ENCODE peak calls at places on chromosomes 12 and 14, in seven cellular contexts. V, O, Y, S, H, X and G are unnamed samples.

GRCh38 chr12:98373982-98374381 is 141.4 kb upstream of the TMPO start:
- DNase-seq in S (peak; percentile 22), V (no peak), Y (no peak), H (no peak), X (no peak), O (no peak), G (no peak)

GRCh38 chr12:32332446-32332845 is 66.9 kb upstream of the FGD4 start:
- DNase-seq in S (no peak), V (peak; percentile 3), O (no peak), H (no peak), Y (no peak), X (no peak), G (no peak)

GRCh38 chr14:86641310-86641709 is 1111.4 kb downstream of the FLRT2 start:
- DNase-seq in V (no peak), H (no peak), O (no peak), S (no peak), Y (no peak), X (no peak), G (no peak)

GRCh38 chr14:36207500-36207899 is 31.0 kb upstream of the PTCSC3 start:
- DNase-seq in O (no peak), H (no peak), X (no peak), V (no peak), Y (no peak), S (peak; percentile 12), G (no peak)

GRCh38 chr12:23952071-23952470 is 2.6 kb upstream of the SOX5 start:
- DNase-seq in H (no peak), X (no peak), O (no peak), V (no peak), S (no peak), Y (no peak), G (no peak)

GRCh38 chr14:76326918-76327689 is 48.8 kb upstream of the ESRRB start:
- DNase-seq in O (no peak), X (no peak), S (no peak), H (no peak), Y (no peak), V (no peak), G (no peak)

GRCh38 chr12:9706081-9706685 is 26.7 kb downstream of the CLECL1 start:
- DNase-seq in Y (no peak), V (no peak), S (no peak), X (no peak), H (peak; percentile 23), O (no peak), G (no peak)

GRCh38 chr12:105280966-105281693 is 45.2 kb upstream of the APPL2 start:
- DNase-seq in Y (no peak), S (peak; percentile 59), V (no peak), X (no peak), H (no peak), O (no peak), G (no peak)

GRCh38 chr14:28294834-28295440 is 471.6 kb upstream of the FOXG1 start:
- DNase-seq in H (no peak), S (peak; percentile 42), V (no peak), O (peak; percentile 52), Y (no peak), X (no peak), G (no peak)

GRCh38 chr14:22334627-22335026 is 254.4 kb downstream of the DAD1 start:
- DNase-seq in Y (no peak), O (no peak), V (no peak), X (no peak), S (peak; percentile 23), H (no peak), G (no peak)

GRCh38 chr14:52076334-52076733 is 7.5 kb upstream of the NID2 start:
- DNase-seq in H (no peak), V (peak; percentile 54), X (no peak), O (peak; percentile 47), S (no peak), Y (no peak), G (peak; percentile 14)

GRCh38 chr12:120301962-120302815 is at the start of gene SIRT4:
- DNase-seq in O (peak; percentile 90), H (peak; percentile 90), X (peak; percentile 92), S (peak; percentile 95), Y (peak; percentile 92), V (peak; percentile 92), G (peak; percentile 87)

GRCh38 chr14:87231336-87232026 is 761.5 kb downstream of the GALC start:
- DNase-seq in V (no peak), Y (no peak), S (no peak), X (no peak), O (peak; percentile 53), H (no peak), G (no peak)

GRCh38 chr14:62616668-62617067 is 428.6 kb downstream of the KCNH5 start:
- DNase-seq in X (no peak), V (no peak), Y (no peak), S (no peak), H (no peak), O (no peak), G (no peak)

GRCh38 chr12:128617304-128617833 is 206.4 kb downstream of the SLC15A4 start:
- DNase-seq in H (no peak), X (no peak), Y (no peak), V (no peak), S (no peak), O (no peak), G (no peak)

DNA sequence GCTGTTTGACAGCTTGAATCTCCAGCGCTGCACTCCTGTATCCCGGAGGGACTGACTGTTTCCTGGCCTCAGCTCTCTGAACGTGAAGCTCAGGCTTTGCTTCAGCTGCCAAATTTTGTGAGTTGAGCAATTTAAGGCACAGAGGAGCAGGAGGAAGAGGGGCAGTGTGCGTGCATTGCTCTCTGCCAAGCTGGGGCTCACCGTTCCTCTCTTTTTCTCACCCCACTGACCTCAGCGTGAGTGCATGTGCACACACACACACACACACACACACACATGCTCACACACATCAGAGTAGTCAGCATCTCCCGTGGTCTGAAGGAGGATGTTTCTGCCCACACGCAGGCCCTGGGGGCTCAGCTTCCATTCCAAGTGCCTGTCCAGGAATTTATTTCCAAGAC is 27.8 kb upstream of the BDKRB2 start:
- DNase-seq in V (peak; percentile 99), O (peak; percentile 73), X (no peak), Y (peak; percentile 22), H (no peak), S (no peak), G (peak; percentile 64)
- H3K4me3 ChIP-seq in V (no peak overlapping the region), O (no peak overlapping the region), X (no peak overlapping the region), Y (no peak overlapping the region), H (no peak overlapping the region), S (no peak overlapping the region), G (no peak overlapping the region)

GRCh38 chr12:122190842-122191668 is 8.1 kb downstream of the LRRC43 start:
- DNase-seq in V (peak; percentile 40), O (peak; percentile 43), X (peak; percentile 51), S (peak; percentile 79), Y (peak; percentile 16), H (peak; percentile 29), G (peak; percentile 80)

GRCh38 chr12:122197612-122197966 is 5.9 kb upstream of the B3GNT4 start:
- DNase-seq in V (no peak), Y (no peak), O (no peak), X (no peak), H (no peak), S (no peak), G (no peak)

GRCh38 chr12:122195405-122195804 is 8.1 kb upstream of the B3GNT4 start:
- DNase-seq in Y (no peak), O (no peak), S (no peak), V (no peak), H (no peak), X (no peak), G (no peak)

GRCh38 chr12:122192441-122192840 is 9.5 kb downstream of the LRRC43 start:
- DNase-seq in X (no peak), S (no peak), V (no peak), Y (no peak), H (no peak), O (no peak), G (no peak)

GRCh38 chr12:122194804-122195203 is 8.7 kb upstream of the B3GNT4 start:
- DNase-seq in X (no peak), O (no peak), Y (no peak), H (no peak), V (no peak), S (no peak), G (no peak)
- H3K4me3 ChIP-seq in X (no peak overlapping the region), O (no peak overlapping the region), Y (no peak overlapping the region), H (no peak overlapping the region), V (no peak overlapping the region), S (no peak overlapping the region), G (no peak overlapping the region)

DNA sequence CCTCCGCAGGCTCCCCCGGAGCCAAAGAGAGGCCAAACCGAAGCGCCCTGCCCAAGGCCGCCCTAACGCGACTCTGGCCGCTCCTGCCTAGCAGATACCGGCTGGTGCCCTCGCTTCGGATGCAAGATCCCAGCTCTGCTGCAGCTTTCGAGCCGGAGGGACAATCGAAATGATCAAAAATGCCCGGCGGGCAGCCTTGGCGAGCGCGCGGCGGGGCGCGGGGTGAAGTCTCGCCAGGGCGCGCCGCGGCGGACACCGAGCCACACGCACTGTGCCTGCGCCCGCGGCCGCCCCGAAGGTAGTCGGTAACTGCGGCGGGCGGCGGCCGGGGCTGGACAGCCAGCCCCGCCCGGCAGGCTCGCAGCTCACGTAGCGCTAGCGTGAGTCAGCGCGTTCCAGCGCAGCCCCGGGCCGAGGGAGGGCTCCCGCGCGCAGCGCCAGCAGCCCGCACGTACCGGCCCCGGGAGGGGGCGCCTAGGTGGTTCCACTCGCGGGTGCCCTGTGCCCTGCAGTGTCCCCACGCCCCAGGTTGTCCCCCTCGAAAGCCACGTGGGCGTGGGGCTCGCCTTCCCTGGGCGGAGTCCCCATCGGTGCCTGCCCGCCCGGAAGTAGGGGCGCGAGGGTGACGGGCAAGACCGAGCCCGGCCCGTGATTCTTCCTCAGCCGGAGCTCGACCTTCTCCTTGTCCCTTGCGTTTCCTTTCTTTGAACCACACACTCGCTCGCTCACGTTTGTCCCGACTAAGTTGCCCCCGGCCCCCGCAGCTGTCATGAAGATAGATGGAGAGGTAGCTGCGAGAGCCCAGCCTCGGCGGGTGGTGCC is 109.3 kb upstream of the EGLN3 start:
- DNase-seq in O (peak; percentile 71), H (no peak), X (peak; percentile 49), V (peak; percentile 61), S (peak; percentile 82), Y (peak; percentile 19), G (peak; percentile 93)
- H3K4me3 ChIP-seq in O (peak overlapping the region; percentile 48), H (peak overlapping the region; percentile 37), X (peak overlapping the region; percentile 62), V (peak overlapping the region; percentile 66), S (peak overlapping the region; percentile 52), Y (peak overlapping the region; percentile 45), G (peak overlapping the region; percentile 82)

GRCh38 chr14:100544506-100545141 is 42.6 kb downstream of the BEGAIN start:
- DNase-seq in H (no peak), X (no peak), S (no peak), Y (no peak), V (no peak), O (no peak), G (no peak)

GRCh38 chr14:100548295-100548655 is 38.9 kb downstream of the BEGAIN start:
- DNase-seq in X (no peak), H (no peak), O (no peak), S (no peak), Y (no peak), V (no peak), G (no peak)

GRCh38 chr14:100545359-100545758 is 41.9 kb downstream of the BEGAIN start:
- DNase-seq in O (no peak), V (no peak), H (no peak), X (no peak), Y (no peak), S (no peak), G (no peak)

GRCh38 chr14:100547633-100548294 is 39.5 kb downstream of the BEGAIN start:
- DNase-seq in O (no peak), V (peak; percentile 68), H (peak; percentile 64), X (peak; percentile 35), Y (no peak), S (no peak), G (peak; percentile 44)

DNA sequence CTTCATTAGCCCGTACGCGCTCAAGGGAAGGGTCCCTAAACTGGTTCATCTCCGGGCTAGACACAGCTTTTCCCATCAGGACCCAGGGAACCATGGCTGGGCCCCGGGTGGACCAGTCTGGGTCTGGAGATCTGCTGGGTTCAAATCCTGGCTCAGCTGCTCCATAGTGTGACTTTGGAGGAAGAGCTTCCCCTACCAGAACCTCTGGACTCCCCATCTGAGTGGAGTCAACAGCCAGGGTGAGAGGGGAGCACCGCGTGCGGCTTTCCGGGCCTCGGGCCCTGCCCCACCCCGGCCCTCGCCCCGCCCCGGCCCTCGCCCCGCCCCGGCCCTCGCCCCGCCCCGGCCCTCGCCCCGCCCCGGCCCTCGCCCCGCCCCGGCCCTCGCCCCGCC is 41.2 kb downstream of the BEGAIN start:
- DNase-seq in X (no peak), H (no peak), V (no peak), S (no peak), O (no peak), Y (no peak), G (no peak)
- H3K4me3 ChIP-seq in X (no peak overlapping the region), H (no peak overlapping the region), V (peak overlapping the region; percentile 39), S (peak overlapping the region; percentile 37), O (no peak overlapping the region), Y (no peak overlapping the region), G (peak overlapping the region; percentile 61)